ENCODE peak calls at places on chromosome 19, in six cellular contexts. A is CD4-positive, alpha-beta T cell; L is astrocyte; V is GM04503; N is islet precursor cell; I is nephron progenitor cell. W is an unnamed sample.
A peak's percentile ranks its signal among the peaks of the same experiment; 100 is the strongest.

GRCh38 chr19:49475995-49476880 is 2.2 kb downstream of the FLT3LG start:
- DNase-seq in A (peak; percentile 69), L (no peak), V (no peak), N (peak; percentile 94), I (peak; percentile 86), W (peak; percentile 71)

GRCh38 chr19:10861118-10861651 is 10.2 kb upstream of the CARM1 start:
- DNase-seq in A (peak; percentile 18), L (no peak), V (no peak), N (peak; percentile 81), I (peak; percentile 33), W (no peak)

GRCh38 chr19:6890938-6891337 is 3.6 kb downstream of the ADGRE1 start:
- DNase-seq in A (peak; percentile 27), L (no peak), V (no peak), N (no peak), I (no peak), W (no peak)

GRCh38 chr19:51071006-51071405 is 6.1 kb upstream of the KLK13 start:
- DNase-seq in A (no peak), L (no peak), V (no peak), N (no peak), I (no peak), W (no peak)

GRCh38 chr19:4359627-4360000 is 16.3 kb downstream of the MPND start:
- DNase-seq in A (no peak), L (no peak), V (no peak), N (peak; percentile 43), I (no peak), W (no peak)

GRCh38 chr19:39342647-39343305 is 555 bp downstream of the SAMD4B start:
- DNase-seq in A (no peak), L (no peak), V (no peak), N (no peak), I (no peak), W (peak; percentile 8)

GRCh38 chr19:37981785-37982475 is 74.9 kb downstream of the SIPA1L3 start:
- DNase-seq in A (no peak), L (peak; percentile 97), V (no peak), N (peak; percentile 83), I (no peak), W (no peak)

GRCh38 chr19:13195678-13196077 is 45.5 kb downstream of the IER2 start:
- DNase-seq in A (peak; percentile 49), L (no peak), V (no peak), N (peak; percentile 83), I (peak; percentile 56), W (no peak)

GRCh38 chr19:33441828-33442227 is 68.3 kb downstream of the CEBPG start:
- DNase-seq in A (no peak), L (no peak), V (no peak), N (no peak), I (no peak), W (no peak)

GRCh38 chr19:17455711-17456123 is 5.0 kb downstream of the NXNL1 start:
- DNase-seq in A (no peak), L (no peak), V (no peak), N (peak; percentile 57), I (peak; percentile 37), W (peak; percentile 48)

GRCh38 chr19:55503447-55504251 is 15.4 kb downstream of the SSC5D start:
- DNase-seq in A (peak; percentile 90), L (peak; percentile 72), V (no peak), N (peak; percentile 90), I (peak; percentile 94), W (peak; percentile 94)

GRCh38 chr19:31352782-31353651 is 3.8 kb upstream of the TSHZ3 start:
- DNase-seq in A (no peak), L (no peak), V (no peak), N (peak; percentile 73), I (peak; percentile 42), W (peak; percentile 54)

GRCh38 chr19:49133621-49134454 is 14.5 kb downstream of the PPFIA3 start:
- DNase-seq in A (peak; percentile 60), L (no peak), V (no peak), N (peak; percentile 85), I (no peak), W (peak; percentile 79)

GRCh38 chr19:44708940-44709339 is 10.0 kb downstream of the CEACAM16 start:
- DNase-seq in A (no peak), L (no peak), V (no peak), N (no peak), I (no peak), W (no peak)

W was measured in retina.